ENCODE peak calls at places on chromosomes 16 and 17, in four cellular contexts. J is A549, I is pancreas, D is transverse colon. K is an unnamed sample.

GRCh38 chr17:39223907-39224777 is 1.6 kb downstream of the STAC2 start:
- DNase-seq in I (no peak), D (no peak), J (no peak), K (no peak)

GRCh38 chr17:47012457-47012856 is 33.4 kb upstream of the RPRML start:
- DNase-seq in I (no peak), D (no peak), J (no peak), K (no peak)

GRCh38 chr16:78677332-78677731 is 577.9 kb downstream of the WWOX start:
- DNase-seq in I (no peak), D (no peak), J (no peak), K (no peak)

GRCh38 chr16:73483076-73483791 is 435.3 kb upstream of the ZFHX3 start:
- DNase-seq in I (no peak), J (no peak), D (no peak), K (no peak)

GRCh38 chr16:1643521-1643920 is 31.4 kb downstream of the CRAMP1 start:
- DNase-seq in D (no peak), J (no peak), I (no peak), K (no peak)

GRCh38 chr17:21463204-21463661 is 87.1 kb downstream of the KCNJ12 start:
- DNase-seq in I (no peak), D (no peak), J (no peak), K (no peak)

GRCh38 chr16:77675464-77676324 is 46.6 kb upstream of the NUDT7 start:
- DNase-seq in I (peak; percentile 35), D (peak; percentile 71), J (peak; percentile 73), K (peak; percentile 30)

GRCh38 chr17:32494621-32495346 is 8.0 kb downstream of the CDK5R1 start:
- DNase-seq in D (no peak), I (no peak), J (no peak), K (no peak)

GRCh38 chr17:77371888-77372443 is 231.2 kb downstream of the SEC14L1 start:
- DNase-seq in I (no peak), J (no peak), D (no peak), K (no peak)

GRCh38 chr17:74923538-74924249 is 379 bp upstream of the OTOP2 start:
- DNase-seq in D (peak; percentile 78), I (peak; percentile 47), J (peak; percentile 64), K (peak; percentile 38)

GRCh38 chr17:55089955-55090573 is 121.5 kb downstream of the STXBP4 start:
- DNase-seq in J (peak; percentile 64), I (no peak), D (peak; percentile 11), K (no peak)

GRCh38 chr17:28916302-28916934 is 13.5 kb upstream of the DHRS13 start:
- DNase-seq in I (no peak), D (no peak), J (peak; percentile 61), K (no peak)

GRCh38 chr17:53058031-53058430 is 764.7 kb upstream of the KIF2B start:
- DNase-seq in I (no peak), J (no peak), D (no peak), K (no peak)

GRCh38 chr17:68738044-68738443 is 136.9 kb upstream of the FAM20A start:
- DNase-seq in I (no peak), J (no peak), D (no peak), K (no peak)

GRCh38 chr17:7579839-7580630 is 597 bp downstream of the CD68 start:
- DNase-seq in D (no peak), J (no peak), I (no peak), K (no peak)

GRCh38 chr16:12057276-12057675 is 80.7 kb downstream of the SNX29 start:
- DNase-seq in J (no peak), D (peak; percentile 26), I (no peak), K (no peak)

GRCh38 chr17:83144421-83145357 is 65.3 kb downstream of the METRNL start:
- DNase-seq in J (no peak), D (no peak), I (no peak), K (no peak)

GRCh38 chr17:75619506-75620431 is 13.5 kb upstream of the SMIM5 start:
- DNase-seq in I (no peak), D (no peak), J (peak; percentile 70), K (no peak)

GRCh38 chr16:70476272-70477020 is 22.1 kb downstream of the FCSK start:
- DNase-seq in J (no peak), I (no peak), D (no peak), K (no peak)
- H3K27ac ChIP-seq in J (no peak overlapping the region), I (no peak overlapping the region), D (no peak overlapping the region), K (no peak overlapping the region)

DNA sequence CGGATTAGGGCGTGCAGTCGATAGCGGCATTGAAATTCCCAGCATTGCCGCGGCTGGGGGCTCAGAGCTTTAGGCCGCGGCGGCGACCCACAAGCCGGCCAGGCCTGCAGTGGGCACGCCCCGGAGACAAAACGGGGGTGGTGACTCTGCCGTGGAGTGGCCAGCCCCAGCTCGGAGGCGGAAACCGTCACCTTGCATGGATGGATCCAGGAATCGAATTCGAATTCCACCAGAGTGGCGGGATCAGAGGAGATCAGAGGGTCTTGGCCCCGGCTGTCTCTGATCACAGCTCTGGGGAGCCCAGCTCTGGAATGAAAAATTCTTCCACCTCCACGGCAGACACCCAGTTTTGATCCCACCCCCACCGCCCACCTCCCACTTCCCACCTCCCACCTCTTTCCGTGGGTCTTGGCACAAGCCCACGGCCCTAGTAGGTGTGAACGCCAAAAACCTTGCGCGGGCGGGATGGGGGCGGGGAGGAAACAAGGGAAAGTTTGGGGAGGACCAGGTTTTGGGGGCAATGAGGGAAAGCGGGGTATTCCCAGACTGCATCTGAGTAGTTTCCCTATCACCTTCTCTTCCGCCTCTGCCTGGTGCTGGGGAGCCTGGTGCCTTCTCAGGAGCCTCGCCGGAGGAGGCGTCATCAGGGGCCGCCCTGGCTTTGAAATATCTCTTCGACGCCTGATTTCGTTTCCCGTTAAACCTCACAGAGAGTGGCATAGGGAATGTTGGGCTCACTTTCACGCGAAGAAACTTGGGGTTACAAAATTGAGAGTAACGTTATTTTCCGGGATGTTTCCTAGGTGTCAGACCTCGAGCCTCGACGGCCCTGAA is 1.4 kb upstream of the IRX3 start:
- DNase-seq in D (no peak), I (no peak), J (no peak), K (no peak)
- H3K27ac ChIP-seq in D (no peak overlapping the region), I (no peak overlapping the region), J (no peak overlapping the region), K (no peak overlapping the region)

GRCh38 chr16:280552-280951 is at the start of gene ARHGDIG:
- DNase-seq in D (no peak), I (no peak), J (no peak), K (no peak)

GRCh38 chr16:278863-279366 is 1.5 kb upstream of the ARHGDIG start:
- DNase-seq in I (peak; percentile 83), J (peak; percentile 80), D (no peak), K (no peak)

GRCh38 chr16:280005-280421 is 378 bp upstream of the ARHGDIG start:
- DNase-seq in J (no peak), D (no peak), I (no peak), K (no peak)

GRCh38 chr16:280991-281659 is 734 bp downstream of the ARHGDIG start:
- DNase-seq in I (no peak), J (no peak), D (no peak), K (no peak)

DNA sequence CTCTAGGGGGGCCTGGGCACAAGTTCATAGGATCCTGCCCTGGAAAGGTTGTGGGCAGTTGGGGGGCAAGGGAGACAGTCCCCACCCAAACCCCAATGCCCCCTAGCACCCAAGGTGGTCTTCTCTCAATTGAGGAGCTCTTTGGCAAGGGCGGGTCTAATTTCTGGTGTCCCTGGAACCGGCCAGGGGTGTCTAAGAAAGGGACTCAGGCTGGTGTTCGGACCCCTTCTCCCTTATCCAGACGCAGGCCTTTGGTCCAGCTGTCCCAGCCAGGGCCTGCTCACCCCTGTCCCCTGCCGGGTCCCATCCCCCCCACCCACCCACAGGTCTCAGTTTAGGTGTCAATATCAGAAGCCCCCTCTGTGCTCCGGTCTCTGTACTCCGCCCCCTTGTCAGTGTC is 860 bp upstream of the ARHGDIG start:
- DNase-seq in D (no peak), J (no peak), I (no peak), K (no peak)
- H3K27ac ChIP-seq in D (no peak overlapping the region), J (no peak overlapping the region), I (peak overlapping the region; percentile 72), K (no peak overlapping the region)

GRCh38 chr17:44797809-44798208 is 32.3 kb downstream of the GJC1 start:
- DNase-seq in J (no peak), D (no peak), I (no peak), K (no peak)
- H3K27ac ChIP-seq in J (no peak overlapping the region), D (peak overlapping the region; percentile 70), I (no peak overlapping the region), K (no peak overlapping the region)

GRCh38 chr16:53031323-53031942 is 21.3 kb downstream of the CHD9NB start:
- DNase-seq in I (no peak), D (no peak), J (no peak), K (no peak)
- H3K27ac ChIP-seq in I (no peak overlapping the region), D (no peak overlapping the region), J (no peak overlapping the region), K (no peak overlapping the region)

GRCh38 chr16:525520-526180 is 1.9 kb upstream of the CAPN15 start:
- DNase-seq in J (peak; percentile 72), I (peak; percentile 41), D (no peak), K (no peak)

GRCh38 chr16:525123-525519 is 2.4 kb upstream of the CAPN15 start:
- DNase-seq in D (no peak), J (no peak), I (peak; percentile 14), K (no peak)

GRCh38 chr16:523097-523741 is 4.3 kb upstream of the CAPN15 start:
- DNase-seq in J (no peak), D (no peak), I (peak; percentile 9), K (no peak)

GRCh38 chr16:522320-523096 is 5.0 kb upstream of the CAPN15 start:
- DNase-seq in J (no peak), D (no peak), I (peak; percentile 19), K (no peak)

DNA sequence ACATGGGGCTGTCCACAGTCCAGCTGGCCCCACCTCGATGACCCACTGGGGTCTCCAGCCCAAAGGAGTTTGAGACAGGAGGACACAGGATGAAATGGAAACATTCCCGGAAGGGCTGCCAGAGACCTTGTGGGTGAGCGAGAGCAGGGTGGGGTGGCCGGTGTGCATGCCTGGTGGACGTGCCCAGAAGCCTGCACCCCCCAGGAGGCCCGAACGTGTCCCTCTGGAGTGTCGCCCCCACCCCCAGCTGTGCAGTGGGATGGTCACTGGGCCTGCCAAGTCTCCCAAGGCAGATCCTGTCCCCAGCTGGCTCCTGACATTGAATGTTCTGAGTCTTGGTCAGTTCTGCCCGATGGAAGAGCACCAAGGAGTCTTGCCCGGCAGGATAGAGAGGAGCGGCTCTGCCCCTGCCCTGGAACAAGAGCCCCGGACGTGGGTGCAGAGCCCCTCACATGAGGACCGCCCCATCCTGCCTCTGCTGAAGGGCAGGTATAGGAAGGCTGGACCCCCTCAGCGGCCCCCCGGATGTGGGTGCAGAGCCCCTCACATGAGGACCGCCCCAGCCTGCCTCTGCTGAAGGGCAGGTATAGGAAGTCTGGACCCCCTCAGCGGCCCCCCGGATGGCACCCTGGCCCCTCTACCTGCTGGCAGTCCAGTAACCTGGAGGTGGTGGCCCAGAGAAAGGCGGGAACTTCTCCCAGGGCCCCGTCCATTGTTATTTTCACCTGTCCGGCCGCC is 3.1 kb upstream of the CAPN15 start:
- DNase-seq in I (peak; percentile 21), D (no peak), J (no peak), K (no peak)
- H3K27ac ChIP-seq in I (no peak overlapping the region), D (no peak overlapping the region), J (no peak overlapping the region), K (no peak overlapping the region)

DNA sequence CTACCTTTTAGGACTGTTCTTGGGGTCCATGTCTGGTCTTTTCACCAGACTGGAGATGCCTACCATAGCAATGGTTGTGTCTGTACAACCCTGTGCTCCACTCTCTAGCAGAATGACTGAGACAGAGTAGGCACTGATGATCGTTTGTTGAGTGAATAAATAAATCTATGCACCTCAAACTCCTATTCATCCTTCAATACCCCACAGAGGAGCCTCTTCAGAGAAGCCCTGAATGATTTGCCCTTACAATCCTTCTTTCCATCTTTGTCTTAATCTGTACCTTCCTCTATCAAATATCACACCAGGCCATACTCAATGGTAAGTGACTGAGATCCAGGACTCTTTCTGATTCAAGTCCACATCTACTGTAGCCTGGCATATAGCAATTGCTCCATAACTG is 23.3 kb downstream of the PIMREG start:
- DNase-seq in D (no peak), I (no peak), J (no peak), K (no peak)
- H3K27ac ChIP-seq in D (no peak overlapping the region), I (no peak overlapping the region), J (no peak overlapping the region), K (no peak overlapping the region)

GRCh38 chr16:71902656-71903365 is 7.5 kb downstream of the IST1 start:
- DNase-seq in D (no peak), J (no peak), I (no peak), K (no peak)
- H3K27ac ChIP-seq in D (no peak overlapping the region), J (no peak overlapping the region), I (no peak overlapping the region), K (no peak overlapping the region)